ENCODE peak calls at places on chromosomes 6 and 20, in eight cellular contexts. F is K562, V is GM23338, E is A549, H is HCT116, T is Panc1, D is SK-N-SH, C is HepG2. U is an unnamed sample.

GRCh38 chr6:19193624-19194023 is 643.5 kb upstream of the ID4 start:
- DNase-seq in D (no peak), E (no peak), V (no peak), T (no peak), H (no peak), F (no peak), C (no peak), U (no peak)

GRCh38 chr6:16388488-16388887 is 150.1 kb downstream of the GMPR start:
- DNase-seq in F (no peak), V (no peak), H (no peak), D (no peak), T (no peak), E (no peak), C (no peak), U (no peak)

GRCh38 chr20:46130534-46130933 is 12.4 kb downstream of the CD40 start:
- DNase-seq in C (no peak), F (no peak), T (no peak), D (no peak), E (no peak), V (no peak), H (no peak), U (no peak)

GRCh38 chr6:99013145-99013544 is 65.4 kb upstream of the FBXL4 start:
- DNase-seq in C (no peak), V (no peak), E (no peak), T (no peak), H (no peak), D (no peak), F (no peak), U (no peak)

GRCh38 chr6:169921853-169922779 is 170.7 kb downstream of the ERMARD start:
- DNase-seq in D (no peak), V (no peak), E (no peak), T (no peak), H (no peak), F (no peak), C (peak; percentile 35), U (no peak)

GRCh38 chr6:21582651-21583050 is 10.9 kb upstream of the SOX4 start:
- DNase-seq in F (no peak), T (no peak), H (no peak), D (no peak), V (no peak), E (no peak), C (no peak), U (no peak)

GRCh38 chr6:43627008-43627825 is 1.8 kb downstream of the GTPBP2 start:
- DNase-seq in E (peak; percentile 30), V (no peak), D (peak; percentile 75), T (peak; percentile 90), H (peak; percentile 78), F (peak; percentile 85), C (peak; percentile 89), U (peak; percentile 52)

GRCh38 chr20:62819494-62820174 is 2.8 kb downstream of the COL9A3 start:
- DNase-seq in V (no peak), T (no peak), E (no peak), C (no peak), H (no peak), D (no peak), F (no peak), U (no peak)

GRCh38 chr6:105259912-105260889 is 80.4 kb upstream of the POPDC3 start:
- DNase-seq in T (no peak), F (no peak), E (no peak), H (no peak), V (no peak), C (no peak), D (no peak), U (no peak)

GRCh38 chr20:18728165-18728866 is 85.3 kb upstream of the SCP2D1 start:
- DNase-seq in C (peak; percentile 38), D (no peak), E (no peak), F (no peak), V (no peak), H (no peak), T (no peak), U (no peak)

GRCh38 chr20:34124469-34125249 is 12.6 kb upstream of the EIF2S2 start:
- DNase-seq in F (no peak), V (no peak), E (no peak), C (no peak), T (no peak), D (peak; percentile 47), H (no peak), U (no peak)

GRCh38 chr20:63585616-63586565 is 11.9 kb upstream of the HELZ2 start:
- DNase-seq in H (no peak), V (no peak), C (no peak), E (no peak), T (no peak), F (no peak), D (no peak), U (no peak)

GRCh38 chr20:17014217-17014616 is 212.6 kb upstream of the PCSK2 start:
- DNase-seq in T (no peak), C (no peak), D (peak; percentile 36), H (no peak), V (peak; percentile 34), E (no peak), F (no peak), U (no peak)

GRCh38 chr20:43975096-43975768 is 60.6 kb downstream of the TOX2 start:
- DNase-seq in D (no peak), F (no peak), H (peak; percentile 86), T (no peak), E (peak; percentile 54), V (no peak), C (no peak), U (no peak)

GRCh38 chr6:34657307-34657978 is 39.1 kb downstream of the ILRUN start:
- DNase-seq in T (peak; percentile 65), D (no peak), V (peak; percentile 45), C (peak; percentile 98), H (no peak), E (peak; percentile 60), F (peak; percentile 49), U (no peak)

GRCh38 chr6:101779051-101779844 is 385.7 kb downstream of the GRIK2 start:
- DNase-seq in F (no peak), H (no peak), D (no peak), T (peak; percentile 2), E (no peak), V (peak; percentile 28), C (no peak), U (no peak)

GRCh38 chr20:55514498-55514897 is 490.8 kb downstream of the CBLN4 start:
- DNase-seq in E (no peak), F (no peak), T (no peak), V (no peak), H (no peak), C (no peak), D (no peak), U (no peak)

DNA sequence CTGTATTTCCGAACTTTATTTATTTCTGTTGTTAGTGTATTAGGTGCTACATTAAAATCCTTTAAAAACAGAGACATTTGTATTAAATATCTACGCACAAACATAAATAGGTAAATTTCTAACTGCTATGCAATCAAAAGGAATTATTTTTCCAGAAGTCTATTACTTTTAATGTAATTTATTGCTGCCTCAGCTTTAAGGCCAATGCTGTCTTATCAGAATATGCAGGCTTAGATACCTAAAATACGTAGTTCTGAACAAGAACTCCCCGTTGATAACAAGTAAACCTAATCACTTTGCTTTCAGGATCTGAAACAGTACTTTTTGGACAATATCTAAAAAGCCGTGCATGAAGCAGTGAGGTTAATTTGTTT is 33.3 kb upstream of the TCF21 start:
- DNase-seq in D (no peak), T (no peak), H (no peak), V (no peak), C (no peak), F (no peak), E (no peak), U (no peak)
- TF ChIP-seq REST in D (no peak), T (no peak), H (no peak), V (no peak), C (no peak), F (no peak), E (no peak), U (no peak)

GRCh38 chr20:48461351-48461750 is 366.4 kb downstream of the PREX1 start:
- DNase-seq in T (no peak), C (no peak), H (no peak), E (no peak), D (no peak), F (no peak), V (no peak), U (no peak)

GRCh38 chr20:48460681-48461080 is 367.1 kb downstream of the PREX1 start:
- DNase-seq in C (no peak), E (no peak), H (no peak), D (no peak), F (no peak), V (no peak), T (no peak), U (no peak)

GRCh38 chr20:48465271-48465670 is 362.5 kb downstream of the PREX1 start:
- DNase-seq in C (no peak), E (no peak), D (no peak), H (no peak), T (no peak), V (no peak), F (no peak), U (no peak)

GRCh38 chr20:48463096-48463710 is 364.6 kb downstream of the PREX1 start:
- DNase-seq in F (no peak), D (no peak), V (no peak), T (no peak), H (no peak), E (no peak), C (no peak), U (no peak)

DNA sequence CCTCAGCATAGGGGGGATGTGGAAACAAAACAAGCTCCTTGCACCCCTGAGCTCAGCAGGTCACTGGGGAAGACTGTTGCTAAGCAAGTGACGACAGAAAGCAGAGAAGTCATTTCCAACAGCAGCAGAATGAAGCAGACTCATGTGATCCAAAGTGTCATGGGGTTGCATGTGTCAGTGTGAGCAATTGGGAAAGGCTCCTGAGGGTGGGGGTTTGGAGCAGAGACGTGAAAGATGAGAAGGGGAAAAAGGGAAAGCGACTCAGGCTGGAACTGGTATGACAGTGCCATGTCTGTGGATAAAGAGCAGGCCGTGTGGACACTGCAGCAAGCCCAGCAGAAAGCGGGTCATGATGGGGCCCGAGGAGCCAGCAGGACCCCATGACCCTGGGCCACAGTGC is 363.9 kb downstream of the PREX1 start:
- DNase-seq in E (no peak), D (no peak), T (peak; percentile 10), V (no peak), F (no peak), H (no peak), C (no peak), U (no peak)
- H3K4me3 ChIP-seq in E (no peak overlapping the region), D (no peak overlapping the region), T (no peak overlapping the region), V (no peak overlapping the region), F (no peak overlapping the region), H (no peak overlapping the region), C (no peak overlapping the region), U (no peak overlapping the region)

DNA sequence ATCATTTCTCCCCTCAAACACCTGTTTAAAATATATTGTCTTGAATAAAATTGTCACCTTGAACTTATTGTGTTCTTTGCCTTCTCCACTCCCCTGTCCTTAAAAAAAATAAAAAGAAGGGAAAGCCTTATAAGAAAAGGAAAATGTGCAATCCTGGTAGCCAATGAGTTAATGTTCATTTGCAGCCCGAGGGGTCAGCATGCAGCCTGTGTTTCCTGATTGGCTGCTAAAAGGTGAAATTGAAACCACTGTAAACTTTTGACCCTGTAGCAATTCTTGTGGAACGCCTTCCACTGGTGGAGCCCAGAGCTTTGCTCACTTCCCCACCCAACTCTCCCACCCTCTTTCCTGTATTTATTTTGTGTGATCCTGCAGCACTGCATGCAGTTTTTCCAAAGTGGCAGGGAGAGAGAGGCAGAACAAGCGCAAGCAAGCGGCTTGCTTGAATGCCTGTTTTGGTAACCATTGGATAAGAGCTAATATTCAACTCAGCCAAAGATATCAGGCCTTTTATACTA is 74.9 kb downstream of the NCOA3 start:
- DNase-seq in F (peak; percentile 77), C (peak; percentile 97), E (peak; percentile 81), H (peak; percentile 85), T (no peak), V (peak; percentile 54), D (peak; percentile 72), U (peak; percentile 34)
- TF ChIP-seq REST in F (no peak), C (peak; percentile 27), E (no peak), H (no peak), T (no peak), V (no peak), D (no peak), U (no peak)

GRCh38 chr6:13611715-13612114 is 3.4 kb upstream of the NOL7 start:
- DNase-seq in E (no peak), C (no peak), D (no peak), T (no peak), F (no peak), H (no peak), V (no peak), U (no peak)
- H3K4me3 ChIP-seq in E (no peak overlapping the region), C (no peak overlapping the region), D (no peak overlapping the region), T (no peak overlapping the region), F (no peak overlapping the region), H (no peak overlapping the region), V (no peak overlapping the region), U (no peak overlapping the region)